ENCODE peak calls at places on chromosome 11, in ten cellular contexts. One of them, this sample, is unnamed.

GRCh38 chr11:75349540-75350116 is 1.8 kb downstream of the ARRB1 start:
- DNase-seq in cardiac fibroblast: no peak
- DNase-seq in sigmoid colon: peak
- DNase-seq in mesendoderm: peak
- DNase-seq in NCI-H460: no peak
- DNase-seq in fibroblast of pulmonary artery: no peak
- DNase-seq in HT1080: no peak
- DNase-seq in HEK293T: no peak
- DNase-seq in substantia nigra: no peak
- DNase-seq in stimulated activated CD8-positive, alpha-beta memory T cell treated with anti-CD3 and anti-CD28 coated beads, Interleukin-2, amount 100 ng/mL, for 1 hour: no peak
- DNase-seq in this sample: no peak

GRCh38 chr11:120073196-120073595 is 64.7 kb downstream of the TRIM29 start:
- DNase-seq in cardiac fibroblast: no peak
- DNase-seq in sigmoid colon: no peak
- DNase-seq in mesendoderm: no peak
- DNase-seq in NCI-H460: no peak
- DNase-seq in fibroblast of pulmonary artery: no peak
- DNase-seq in HT1080: no peak
- DNase-seq in HEK293T: no peak
- DNase-seq in substantia nigra: peak
- DNase-seq in stimulated activated CD8-positive, alpha-beta memory T cell treated with anti-CD3 and anti-CD28 coated beads, Interleukin-2, amount 100 ng/mL, for 1 hour: no peak
- DNase-seq in this sample: no peak

GRCh38 chr11:76591416-76591815 is 79.1 kb downstream of the LRRC32 start:
- DNase-seq in cardiac fibroblast: no peak
- DNase-seq in sigmoid colon: no peak
- DNase-seq in mesendoderm: no peak
- DNase-seq in NCI-H460: no peak
- DNase-seq in fibroblast of pulmonary artery: no peak
- DNase-seq in HT1080: no peak
- DNase-seq in HEK293T: no peak
- DNase-seq in substantia nigra: no peak
- DNase-seq in stimulated activated CD8-positive, alpha-beta memory T cell treated with anti-CD3 and anti-CD28 coated beads, Interleukin-2, amount 100 ng/mL, for 1 hour: no peak
- DNase-seq in this sample: no peak

GRCh38 chr11:27468643-27469332 is 3.8 kb downstream of the LGR4 start:
- DNase-seq in cardiac fibroblast: peak
- DNase-seq in sigmoid colon: no peak
- DNase-seq in mesendoderm: no peak
- DNase-seq in NCI-H460: no peak
- DNase-seq in fibroblast of pulmonary artery: no peak
- DNase-seq in HT1080: no peak
- DNase-seq in HEK293T: no peak
- DNase-seq in substantia nigra: no peak
- DNase-seq in stimulated activated CD8-positive, alpha-beta memory T cell treated with anti-CD3 and anti-CD28 coated beads, Interleukin-2, amount 100 ng/mL, for 1 hour: no peak
- DNase-seq in this sample: no peak

GRCh38 chr11:60924906-60925684 is 835 bp downstream of the TMEM132A start:
- DNase-seq in cardiac fibroblast: no peak
- DNase-seq in sigmoid colon: no peak
- DNase-seq in mesendoderm: peak
- DNase-seq in NCI-H460: no peak
- DNase-seq in fibroblast of pulmonary artery: no peak
- DNase-seq in HT1080: no peak
- DNase-seq in HEK293T: peak
- DNase-seq in substantia nigra: no peak
- DNase-seq in stimulated activated CD8-positive, alpha-beta memory T cell treated with anti-CD3 and anti-CD28 coated beads, Interleukin-2, amount 100 ng/mL, for 1 hour: no peak
- DNase-seq in this sample: no peak

GRCh38 chr11:128733440-128734115 is 39.7 kb downstream of the FLI1 start:
- DNase-seq in cardiac fibroblast: peak
- DNase-seq in sigmoid colon: no peak
- DNase-seq in mesendoderm: peak
- DNase-seq in NCI-H460: no peak
- DNase-seq in fibroblast of pulmonary artery: no peak
- DNase-seq in HT1080: no peak
- DNase-seq in HEK293T: no peak
- DNase-seq in substantia nigra: no peak
- DNase-seq in stimulated activated CD8-positive, alpha-beta memory T cell treated with anti-CD3 and anti-CD28 coated beads, Interleukin-2, amount 100 ng/mL, for 1 hour: no peak
- DNase-seq in this sample: no peak

GRCh38 chr11:78094250-78094649 is 14.6 kb upstream of the NDUFC2 start:
- DNase-seq in cardiac fibroblast: no peak
- DNase-seq in sigmoid colon: no peak
- DNase-seq in mesendoderm: no peak
- DNase-seq in NCI-H460: no peak
- DNase-seq in fibroblast of pulmonary artery: no peak
- DNase-seq in HT1080: no peak
- DNase-seq in HEK293T: no peak
- DNase-seq in substantia nigra: no peak
- DNase-seq in stimulated activated CD8-positive, alpha-beta memory T cell treated with anti-CD3 and anti-CD28 coated beads, Interleukin-2, amount 100 ng/mL, for 1 hour: no peak
- DNase-seq in this sample: no peak

GRCh38 chr11:38598413-38598812 is 2000.4 kb upstream of the RAG2 start:
- DNase-seq in cardiac fibroblast: no peak
- DNase-seq in sigmoid colon: no peak
- DNase-seq in mesendoderm: peak
- DNase-seq in NCI-H460: no peak
- DNase-seq in fibroblast of pulmonary artery: no peak
- DNase-seq in HT1080: no peak
- DNase-seq in HEK293T: no peak
- DNase-seq in substantia nigra: no peak
- DNase-seq in stimulated activated CD8-positive, alpha-beta memory T cell treated with anti-CD3 and anti-CD28 coated beads, Interleukin-2, amount 100 ng/mL, for 1 hour: no peak
- DNase-seq in this sample: no peak

GRCh38 chr11:16986434-16987204 is 27.6 kb downstream of the PLEKHA7 start:
- DNase-seq in cardiac fibroblast: no peak
- DNase-seq in sigmoid colon: no peak
- DNase-seq in mesendoderm: peak
- DNase-seq in NCI-H460: no peak
- DNase-seq in fibroblast of pulmonary artery: no peak
- DNase-seq in HT1080: no peak
- DNase-seq in HEK293T: peak
- DNase-seq in substantia nigra: no peak
- DNase-seq in stimulated activated CD8-positive, alpha-beta memory T cell treated with anti-CD3 and anti-CD28 coated beads, Interleukin-2, amount 100 ng/mL, for 1 hour: peak
- DNase-seq in this sample: no peak

GRCh38 chr11:9972917-9973504 is 309.1 kb downstream of the SWAP70 start:
- DNase-seq in cardiac fibroblast: peak
- DNase-seq in sigmoid colon: no peak
- DNase-seq in mesendoderm: peak
- DNase-seq in NCI-H460: peak
- DNase-seq in fibroblast of pulmonary artery: peak
- DNase-seq in HT1080: peak
- DNase-seq in HEK293T: peak
- DNase-seq in substantia nigra: no peak
- DNase-seq in stimulated activated CD8-positive, alpha-beta memory T cell treated with anti-CD3 and anti-CD28 coated beads, Interleukin-2, amount 100 ng/mL, for 1 hour: no peak
- DNase-seq in this sample: no peak

GRCh38 chr11:80443177-80443576 is 1002.3 kb upstream of the TENM4 start:
- DNase-seq in cardiac fibroblast: peak
- DNase-seq in sigmoid colon: no peak
- DNase-seq in mesendoderm: no peak
- DNase-seq in NCI-H460: peak
- DNase-seq in fibroblast of pulmonary artery: peak
- DNase-seq in HT1080: peak
- DNase-seq in HEK293T: no peak
- DNase-seq in substantia nigra: no peak
- DNase-seq in stimulated activated CD8-positive, alpha-beta memory T cell treated with anti-CD3 and anti-CD28 coated beads, Interleukin-2, amount 100 ng/mL, for 1 hour: no peak
- DNase-seq in this sample: no peak

GRCh38 chr11:5719703-5720495 is 16.3 kb upstream of the OR56B1 start:
- DNase-seq in cardiac fibroblast: peak
- DNase-seq in sigmoid colon: no peak
- DNase-seq in mesendoderm: no peak
- DNase-seq in NCI-H460: no peak
- DNase-seq in fibroblast of pulmonary artery: no peak
- DNase-seq in HT1080: no peak
- DNase-seq in HEK293T: no peak
- DNase-seq in substantia nigra: no peak
- DNase-seq in stimulated activated CD8-positive, alpha-beta memory T cell treated with anti-CD3 and anti-CD28 coated beads, Interleukin-2, amount 100 ng/mL, for 1 hour: no peak
- DNase-seq in this sample: no peak

GRCh38 chr11:14336507-14337503 is 22.2 kb downstream of the RRAS2 start:
- DNase-seq in cardiac fibroblast: peak
- DNase-seq in sigmoid colon: no peak
- DNase-seq in mesendoderm: peak
- DNase-seq in NCI-H460: peak
- DNase-seq in fibroblast of pulmonary artery: peak
- DNase-seq in HT1080: peak
- DNase-seq in HEK293T: no peak
- DNase-seq in substantia nigra: no peak
- DNase-seq in stimulated activated CD8-positive, alpha-beta memory T cell treated with anti-CD3 and anti-CD28 coated beads, Interleukin-2, amount 100 ng/mL, for 1 hour: no peak
- DNase-seq in this sample: no peak

GRCh38 chr11:78901831-78902230 is 327.2 kb upstream of the NARS2 start:
- DNase-seq in cardiac fibroblast: no peak
- DNase-seq in sigmoid colon: no peak
- DNase-seq in mesendoderm: no peak
- DNase-seq in NCI-H460: no peak
- DNase-seq in fibroblast of pulmonary artery: no peak
- DNase-seq in HT1080: no peak
- DNase-seq in HEK293T: no peak
- DNase-seq in substantia nigra: no peak
- DNase-seq in stimulated activated CD8-positive, alpha-beta memory T cell treated with anti-CD3 and anti-CD28 coated beads, Interleukin-2, amount 100 ng/mL, for 1 hour: no peak
- DNase-seq in this sample: no peak

GRCh38 chr11:121236115-121237001 is 56.2 kb upstream of the SC5D start:
- DNase-seq in cardiac fibroblast: peak
- DNase-seq in sigmoid colon: no peak
- DNase-seq in mesendoderm: peak
- DNase-seq in NCI-H460: no peak
- DNase-seq in fibroblast of pulmonary artery: peak
- DNase-seq in HT1080: peak
- DNase-seq in HEK293T: peak
- DNase-seq in substantia nigra: no peak
- DNase-seq in stimulated activated CD8-positive, alpha-beta memory T cell treated with anti-CD3 and anti-CD28 coated beads, Interleukin-2, amount 100 ng/mL, for 1 hour: no peak
- DNase-seq in this sample: no peak

GRCh38 chr11:15059132-15059531 is 14.3 kb upstream of the CALCB start:
- DNase-seq in cardiac fibroblast: no peak
- DNase-seq in sigmoid colon: no peak
- DNase-seq in mesendoderm: no peak
- DNase-seq in NCI-H460: no peak
- DNase-seq in fibroblast of pulmonary artery: no peak
- DNase-seq in HT1080: peak
- DNase-seq in HEK293T: no peak
- DNase-seq in substantia nigra: no peak
- DNase-seq in stimulated activated CD8-positive, alpha-beta memory T cell treated with anti-CD3 and anti-CD28 coated beads, Interleukin-2, amount 100 ng/mL, for 1 hour: no peak
- DNase-seq in this sample: no peak

GRCh38 chr11:76419896-76420295 is 24.9 kb upstream of the EMSY start:
- DNase-seq in cardiac fibroblast: peak
- DNase-seq in sigmoid colon: no peak
- DNase-seq in mesendoderm: peak
- DNase-seq in NCI-H460: no peak
- DNase-seq in fibroblast of pulmonary artery: no peak
- DNase-seq in HT1080: no peak
- DNase-seq in HEK293T: peak
- DNase-seq in substantia nigra: no peak
- DNase-seq in stimulated activated CD8-positive, alpha-beta memory T cell treated with anti-CD3 and anti-CD28 coated beads, Interleukin-2, amount 100 ng/mL, for 1 hour: peak
- DNase-seq in this sample: no peak

GRCh38 chr11:128779036-128779435 is 85.2 kb downstream of the FLI1 start:
- DNase-seq in cardiac fibroblast: peak
- DNase-seq in sigmoid colon: no peak
- DNase-seq in mesendoderm: no peak
- DNase-seq in NCI-H460: no peak
- DNase-seq in fibroblast of pulmonary artery: peak
- DNase-seq in HT1080: no peak
- DNase-seq in HEK293T: no peak
- DNase-seq in substantia nigra: no peak
- DNase-seq in stimulated activated CD8-positive, alpha-beta memory T cell treated with anti-CD3 and anti-CD28 coated beads, Interleukin-2, amount 100 ng/mL, for 1 hour: no peak
- DNase-seq in this sample: no peak

GRCh38 chr11:78192223-78192719 is 3.6 kb downstream of the USP35 start:
- DNase-seq in cardiac fibroblast: no peak
- DNase-seq in sigmoid colon: peak
- DNase-seq in mesendoderm: no peak
- DNase-seq in NCI-H460: no peak
- DNase-seq in fibroblast of pulmonary artery: no peak
- DNase-seq in HT1080: no peak
- DNase-seq in HEK293T: no peak
- DNase-seq in substantia nigra: no peak
- DNase-seq in stimulated activated CD8-positive, alpha-beta memory T cell treated with anti-CD3 and anti-CD28 coated beads, Interleukin-2, amount 100 ng/mL, for 1 hour: no peak
- DNase-seq in this sample: no peak

GRCh38 chr11:118841469-118842222 is 42.0 kb upstream of the CXCR5 start:
- DNase-seq in cardiac fibroblast: no peak
- DNase-seq in sigmoid colon: no peak
- DNase-seq in mesendoderm: no peak
- DNase-seq in NCI-H460: no peak
- DNase-seq in fibroblast of pulmonary artery: no peak
- DNase-seq in HT1080: no peak
- DNase-seq in HEK293T: no peak
- DNase-seq in substantia nigra: no peak
- DNase-seq in stimulated activated CD8-positive, alpha-beta memory T cell treated with anti-CD3 and anti-CD28 coated beads, Interleukin-2, amount 100 ng/mL, for 1 hour: no peak
- DNase-seq in this sample: no peak

GRCh38 chr11:95429376-95429907 is 198.4 kb upstream of the SESN3 start:
- DNase-seq in cardiac fibroblast: no peak
- DNase-seq in sigmoid colon: no peak
- DNase-seq in mesendoderm: no peak
- DNase-seq in NCI-H460: no peak
- DNase-seq in fibroblast of pulmonary artery: no peak
- DNase-seq in HT1080: no peak
- DNase-seq in HEK293T: no peak
- DNase-seq in substantia nigra: no peak
- DNase-seq in stimulated activated CD8-positive, alpha-beta memory T cell treated with anti-CD3 and anti-CD28 coated beads, Interleukin-2, amount 100 ng/mL, for 1 hour: no peak
- DNase-seq in this sample: no peak

GRCh38 chr11:35549787-35550186 is 24.4 kb upstream of the PAMR1 start:
- DNase-seq in cardiac fibroblast: peak
- DNase-seq in sigmoid colon: no peak
- DNase-seq in mesendoderm: peak
- DNase-seq in NCI-H460: no peak
- DNase-seq in fibroblast of pulmonary artery: peak
- DNase-seq in HT1080: peak
- DNase-seq in HEK293T: peak
- DNase-seq in substantia nigra: no peak
- DNase-seq in stimulated activated CD8-positive, alpha-beta memory T cell treated with anti-CD3 and anti-CD28 coated beads, Interleukin-2, amount 100 ng/mL, for 1 hour: no peak
- DNase-seq in this sample: no peak

GRCh38 chr11:119134389-119134978 is 13.1 kb downstream of the HINFP start:
- DNase-seq in cardiac fibroblast: peak
- DNase-seq in sigmoid colon: no peak
- DNase-seq in mesendoderm: peak
- DNase-seq in NCI-H460: no peak
- DNase-seq in fibroblast of pulmonary artery: peak
- DNase-seq in HT1080: no peak
- DNase-seq in HEK293T: no peak
- DNase-seq in substantia nigra: peak
- DNase-seq in stimulated activated CD8-positive, alpha-beta memory T cell treated with anti-CD3 and anti-CD28 coated beads, Interleukin-2, amount 100 ng/mL, for 1 hour: no peak
- DNase-seq in this sample: no peak